ENCODE peak calls at places on chromosomes 4 and X, in seven cellular contexts. Z, X, V, H, D, R and G are unnamed samples.

GRCh38 chrX:13048265-13048664 is 3.8 kb upstream of the FAM9C start:
- DNase-seq in Z (no peak), X (no peak), V (no peak), H (no peak), D (no peak), R (no peak), G (no peak)

GRCh38 chrX:118254611-118255010 is 91.3 kb upstream of the WDR44 start:
- DNase-seq in Z (peak), X (peak), V (peak), H (no peak), D (peak), R (peak), G (peak)

GRCh38 chrX:8849945-8850344 is 48.8 kb upstream of the FAM9A start:
- DNase-seq in Z (no peak), X (no peak), V (no peak), H (no peak), D (no peak), R (peak), G (no peak)

GRCh38 chrX:100411802-100412333 is 1.8 kb upstream of the PCDH19 start:
- DNase-seq in Z (no peak), X (no peak), V (no peak), H (no peak), D (no peak), R (no peak), G (no peak)

GRCh38 chrX:16087081-16087480 is 36.3 kb upstream of the GRPR start:
- DNase-seq in Z (no peak), X (no peak), V (no peak), H (no peak), D (no peak), R (no peak), G (no peak)

GRCh38 chrX:108494416-108495095 is 54.9 kb downstream of the COL4A5 start:
- DNase-seq in Z (no peak), X (no peak), V (no peak), H (no peak), D (no peak), R (no peak), G (no peak)

GRCh38 chr4:95732061-95732460 is 107.8 kb upstream of the PDHA2 start:
- DNase-seq in Z (no peak), X (no peak), V (no peak), H (no peak), D (peak), R (peak), G (no peak)

GRCh38 chr4:58453956-58454355 is 1343.8 kb upstream of the IGFBP7 start:
- DNase-seq in Z (no peak), X (no peak), V (no peak), H (no peak), D (no peak), R (no peak), G (no peak)

GRCh38 chrX:27675493-27675892 is 85.3 kb downstream of the DCAF8L2 start:
- DNase-seq in Z (no peak), X (no peak), V (no peak), H (no peak), D (no peak), R (no peak), G (no peak)

GRCh38 chr4:139719381-139720101 is 53.9 kb downstream of the MGST2 start:
- DNase-seq in Z (no peak), X (no peak), V (no peak), H (no peak), D (no peak), R (no peak), G (no peak)

GRCh38 chrX:15404712-15405111 is 20.5 kb upstream of the VEGFD start:
- DNase-seq in Z (no peak), X (peak), V (no peak), H (no peak), D (peak), R (peak), G (no peak)

GRCh38 chr4:1767770-1768366 is 25.2 kb upstream of the FGFR3 start:
- DNase-seq in Z (peak), X (peak), V (no peak), H (peak), D (peak), R (peak), G (no peak)

GRCh38 chr4:181685461-181685860 is 557.7 kb upstream of the TENM3 start:
- DNase-seq in Z (no peak), X (no peak), V (no peak), H (no peak), D (no peak), R (no peak), G (no peak)

GRCh38 chr4:10684631-10685030 is at the start of gene CLNK:
- DNase-seq in Z (no peak), X (no peak), V (no peak), H (no peak), D (no peak), R (no peak), G (no peak)

GRCh38 chr4:99087887-99088484 is 602 bp downstream of the ADH5 start:
- DNase-seq in Z (peak), X (peak), V (no peak), H (no peak), D (peak), R (peak), G (no peak)

GRCh38 chr4:126530996-126531585 is 1101.7 kb upstream of the INTU start:
- DNase-seq in Z (no peak), X (no peak), V (no peak), H (no peak), D (peak), R (no peak), G (no peak)

GRCh38 chr4:164116286-164116685 is 621.8 kb downstream of the TMA16 start:
- DNase-seq in Z (no peak), X (no peak), V (no peak), H (no peak), D (no peak), R (no peak), G (no peak)

GRCh38 chr4:2858451-2859217 is 15.0 kb downstream of the ADD1 start:
- DNase-seq in Z (peak), X (peak), V (no peak), H (no peak), D (peak), R (no peak), G (no peak)

GRCh38 chr4:187141101-187141500 is 417.4 kb upstream of the FAT1 start:
- DNase-seq in Z (no peak), X (no peak), V (no peak), H (no peak), D (no peak), R (no peak), G (no peak)

GRCh38 chrX:100407784-100408642 is 2.1 kb downstream of the PCDH19 start:
- DNase-seq in Z (no peak), X (no peak), V (no peak), H (no peak), D (peak), R (no peak), G (no peak)

GRCh38 chrX:65601530-65602281 is 65.7 kb upstream of the MSN start:
- DNase-seq in Z (peak), X (no peak), V (no peak), H (no peak), D (peak), R (no peak), G (no peak)

DNA sequence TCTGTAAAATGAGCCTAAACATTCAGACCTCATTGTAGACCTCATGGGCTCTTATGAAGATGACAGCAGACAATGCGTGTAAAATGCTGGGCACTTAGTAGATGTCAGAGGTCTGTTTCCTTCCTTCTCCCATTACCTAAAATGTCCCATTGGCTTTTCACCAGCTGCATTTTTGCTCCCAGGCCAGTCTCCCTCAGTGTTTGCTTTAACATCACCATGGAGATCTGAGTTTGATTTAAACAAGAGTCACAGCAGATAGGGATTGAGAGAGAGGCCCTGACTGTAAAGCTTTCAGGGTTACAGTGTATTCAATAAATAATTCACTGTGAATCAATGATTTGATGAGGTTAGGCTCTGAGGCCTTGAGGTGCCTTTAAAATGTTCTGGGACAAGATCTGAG is 24.3 kb downstream of the PSAPL1 start:
- DNase-seq in Z (no peak), X (no peak), V (no peak), H (no peak), D (no peak), R (peak), G (no peak)
- TF ChIP-seq POLR2AphosphoS5 in Z (no peak), X (no peak), V (no peak), H (no peak), D (no peak), R (no peak), G (no peak)

DNA sequence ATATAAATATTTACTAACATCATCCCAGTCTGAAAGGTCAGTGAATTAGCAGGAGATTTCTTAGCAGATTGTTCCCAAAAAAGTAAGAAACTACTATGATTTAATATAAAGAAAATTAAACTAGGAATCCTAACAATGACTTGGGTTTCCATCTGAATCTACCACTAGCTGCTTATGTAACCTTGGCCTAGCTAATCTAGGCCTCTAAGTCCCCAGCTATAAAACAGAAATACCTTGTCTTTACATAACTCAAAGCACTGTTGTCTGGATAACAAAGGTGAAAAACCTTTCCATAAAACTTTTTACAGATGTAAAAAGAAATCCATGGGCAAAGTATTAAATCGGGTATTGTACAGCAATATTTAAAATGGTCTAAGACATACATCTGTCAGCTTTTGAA is 3.0 kb downstream of the FBXL5 start:
- DNase-seq in Z (no peak), X (no peak), V (no peak), H (no peak), D (peak), R (no peak), G (no peak)
- H3K4me3 ChIP-seq in Z (no peak), X (no peak), V (no peak), H (no peak), D (no peak), R (peak), G (peak)

GRCh38 chr4:8160572-8160971 is 2.0 kb upstream of the ABLIM2 start:
- DNase-seq in Z (no peak), X (no peak), V (no peak), H (no peak), D (no peak), R (no peak), G (no peak)

GRCh38 chr4:8160233-8160560 is 1.6 kb upstream of the ABLIM2 start:
- DNase-seq in Z (no peak), X (no peak), V (no peak), H (no peak), D (no peak), R (no peak), G (no peak)

GRCh38 chr4:8158710-8159521 is at the start of gene ABLIM2:
- DNase-seq in Z (peak), X (peak), V (peak), H (peak), D (peak), R (peak), G (peak)

GRCh38 chr4:8157944-8158709 is 486 bp downstream of the ABLIM2 start:
- DNase-seq in Z (no peak), X (no peak), V (no peak), H (no peak), D (no peak), R (no peak), G (no peak)

GRCh38 chr4:8159522-8160232 is 1.1 kb upstream of the ABLIM2 start:
- DNase-seq in Z (no peak), X (no peak), V (no peak), H (no peak), D (no peak), R (no peak), G (no peak)
- H3K9ac ChIP-seq in Z (peak), X (peak), V (peak), H (no peak), D (peak), R (peak), G (no peak)

GRCh38 chr4:14404730-14405129 is 597.6 kb upstream of the CPEB2 start:
- DNase-seq in Z (no peak), X (no peak), V (no peak), H (no peak), D (no peak), R (no peak), G (no peak)
- TF ChIP-seq POLR2AphosphoS5 in Z (no peak), X (no peak), V (no peak), H (no peak), D (no peak), R (no peak), G (no peak)

GRCh38 chr4:47915378-47915777 is 995 bp upstream of the NFXL1 start:
- DNase-seq in Z (no peak), X (peak), V (no peak), H (no peak), D (peak), R (no peak), G (no peak)
- H3K4me3 ChIP-seq in Z (peak), X (peak), V (no peak), H (peak), D (no peak), R (no peak), G (peak)

GRCh38 chr4:110211007-110211769 is 12.8 kb upstream of the ELOVL6 start:
- DNase-seq in Z (peak), X (peak), V (no peak), H (no peak), D (peak), R (peak), G (no peak)

GRCh38 chr4:110211770-110212061 is 13.3 kb upstream of the ELOVL6 start:
- DNase-seq in Z (no peak), X (no peak), V (no peak), H (no peak), D (no peak), R (no peak), G (no peak)

DNA sequence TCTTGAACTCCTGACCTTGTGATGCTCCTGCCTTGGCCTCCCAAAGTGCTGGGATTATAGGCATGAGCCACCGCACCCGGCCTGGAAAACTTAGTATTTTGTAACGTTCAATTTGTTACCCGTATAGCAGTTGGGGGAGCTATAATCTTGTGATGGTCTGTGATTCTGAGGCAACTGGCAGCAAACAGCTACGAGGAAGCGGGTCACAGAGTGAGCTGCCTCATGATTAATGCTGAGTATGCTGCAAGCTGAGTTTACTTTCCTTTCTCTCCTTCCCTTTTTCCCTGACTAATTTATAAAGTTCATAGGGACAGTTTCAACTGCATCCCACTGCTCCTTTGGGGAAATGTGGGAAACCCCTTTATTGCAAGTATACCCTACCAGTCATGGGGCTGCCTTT is 17.7 kb upstream of the ELOVL6 start:
- DNase-seq in Z (no peak), X (no peak), V (no peak), H (no peak), D (no peak), R (no peak), G (no peak)
- H3K9ac ChIP-seq in Z (no peak), X (no peak), V (no peak), H (no peak), D (no peak), R (no peak), G (no peak)

GRCh38 chrX:135433531-135434257 is 11.9 kb downstream of the SMIM10L2A start:
- DNase-seq in Z (no peak), X (no peak), V (no peak), H (no peak), D (no peak), R (no peak), G (no peak)
- TF ChIP-seq POLR2AphosphoS5 in Z (no peak), X (no peak), V (no peak), H (no peak), D (no peak), R (no peak), G (no peak)

DNA sequence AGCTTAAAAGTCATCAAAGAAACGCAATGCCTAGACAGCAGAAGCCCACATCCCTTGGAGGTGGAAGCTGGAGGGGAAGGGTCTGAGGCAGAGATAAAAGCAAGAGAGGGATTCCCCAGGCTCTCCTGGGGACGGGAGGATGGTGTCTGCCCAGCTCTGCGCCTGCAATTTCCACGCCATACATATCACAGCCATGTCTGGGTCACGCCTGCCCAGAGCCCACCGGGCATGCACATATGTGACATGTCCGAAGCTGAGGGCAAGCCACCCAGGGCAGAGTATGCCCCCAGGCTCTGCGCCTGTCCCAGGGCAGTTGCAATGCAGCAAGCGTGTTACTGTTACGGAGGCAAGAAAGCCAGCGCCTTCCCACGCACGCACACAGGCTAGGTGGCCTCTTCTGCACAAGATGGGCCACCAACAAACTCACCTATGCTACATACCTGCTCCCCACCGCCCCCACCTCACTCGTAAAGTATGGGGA is 1.2 kb downstream of the FGF13 start:
- DNase-seq in Z (no peak), X (no peak), V (no peak), H (no peak), D (no peak), R (no peak), G (no peak)
- H3K4me3 ChIP-seq in Z (no peak), X (no peak), V (no peak), H (peak), D (no peak), R (no peak), G (peak)

DNA sequence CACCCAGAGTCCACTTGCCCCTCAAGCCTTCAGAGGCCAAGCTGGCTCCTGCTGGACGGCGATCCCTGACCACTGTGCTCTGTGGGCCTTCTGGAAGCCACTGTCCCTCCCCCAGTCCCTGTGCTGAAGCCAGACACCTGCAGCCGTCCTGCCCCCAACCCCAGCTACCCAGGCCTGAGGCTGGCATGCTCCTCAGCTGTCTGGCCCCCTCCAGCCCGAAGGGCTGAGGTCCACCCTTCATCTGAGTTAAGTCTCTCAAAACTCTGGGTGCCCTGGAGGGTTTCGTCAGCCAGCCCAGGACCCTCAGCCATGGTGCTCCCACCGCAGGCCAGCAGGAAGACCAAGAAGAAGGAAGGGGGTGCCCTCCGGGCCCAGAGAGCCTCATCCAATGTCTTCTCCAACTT is 4.0 kb downstream of the MYL5 start:
- DNase-seq in Z (no peak), X (no peak), V (no peak), H (no peak), D (no peak), R (no peak), G (no peak)
- H3K9ac ChIP-seq in Z (peak), X (peak), V (peak), H (no peak), D (no peak), R (no peak), G (no peak)